ENCODE peak calls at places on chromosomes 5 and 9, in seven cellular contexts. E, N, H, K, G, U and A are unnamed samples.

GRCh38 chr5:127930311-127930710 is 153.3 kb upstream of the SLC12A2 start:
- DNase-seq in H (no peak), G (no peak), N (peak; percentile 69), U (no peak), E (no peak), K (no peak), A (peak; percentile 58)

GRCh38 chr9:120538339-120538738 is 41.6 kb downstream of the CDK5RAP2 start:
- DNase-seq in G (no peak), N (no peak), K (no peak), U (no peak), H (no peak), E (no peak), A (no peak)

GRCh38 chr5:156475831-156476551 is 149.0 kb downstream of the SGCD start:
- DNase-seq in N (no peak), G (no peak), E (peak; percentile 97), H (peak; percentile 49), U (peak; percentile 17), K (no peak), A (peak; percentile 98)

GRCh38 chr9:23447944-23448343 is 378.1 kb downstream of the ELAVL2 start:
- DNase-seq in G (no peak), N (no peak), H (no peak), U (no peak), K (no peak), E (no peak), A (no peak)

GRCh38 chr9:14062449-14063187 is 251.3 kb downstream of the NFIB start:
- DNase-seq in G (no peak), H (no peak), K (no peak), N (peak; percentile 76), E (peak; percentile 57), U (no peak), A (peak; percentile 73)

GRCh38 chr9:104386425-104387069 is 117.5 kb upstream of the OR13F1 start:
- DNase-seq in G (peak; percentile 24), E (peak; percentile 45), U (peak; percentile 55), N (peak; percentile 43), H (peak; percentile 54), K (no peak), A (peak; percentile 65)

GRCh38 chr5:37086466-37087178 is 162.6 kb downstream of the CPLANE1 start:
- DNase-seq in G (no peak), K (no peak), N (peak; percentile 37), E (peak; percentile 73), H (no peak), U (peak; percentile 17), A (peak; percentile 42)

GRCh38 chr9:137742698-137743097 is 123.9 kb downstream of the EHMT1 start:
- DNase-seq in H (no peak), E (no peak), U (peak; percentile 21), G (no peak), K (no peak), N (no peak), A (peak; percentile 19)

DNA sequence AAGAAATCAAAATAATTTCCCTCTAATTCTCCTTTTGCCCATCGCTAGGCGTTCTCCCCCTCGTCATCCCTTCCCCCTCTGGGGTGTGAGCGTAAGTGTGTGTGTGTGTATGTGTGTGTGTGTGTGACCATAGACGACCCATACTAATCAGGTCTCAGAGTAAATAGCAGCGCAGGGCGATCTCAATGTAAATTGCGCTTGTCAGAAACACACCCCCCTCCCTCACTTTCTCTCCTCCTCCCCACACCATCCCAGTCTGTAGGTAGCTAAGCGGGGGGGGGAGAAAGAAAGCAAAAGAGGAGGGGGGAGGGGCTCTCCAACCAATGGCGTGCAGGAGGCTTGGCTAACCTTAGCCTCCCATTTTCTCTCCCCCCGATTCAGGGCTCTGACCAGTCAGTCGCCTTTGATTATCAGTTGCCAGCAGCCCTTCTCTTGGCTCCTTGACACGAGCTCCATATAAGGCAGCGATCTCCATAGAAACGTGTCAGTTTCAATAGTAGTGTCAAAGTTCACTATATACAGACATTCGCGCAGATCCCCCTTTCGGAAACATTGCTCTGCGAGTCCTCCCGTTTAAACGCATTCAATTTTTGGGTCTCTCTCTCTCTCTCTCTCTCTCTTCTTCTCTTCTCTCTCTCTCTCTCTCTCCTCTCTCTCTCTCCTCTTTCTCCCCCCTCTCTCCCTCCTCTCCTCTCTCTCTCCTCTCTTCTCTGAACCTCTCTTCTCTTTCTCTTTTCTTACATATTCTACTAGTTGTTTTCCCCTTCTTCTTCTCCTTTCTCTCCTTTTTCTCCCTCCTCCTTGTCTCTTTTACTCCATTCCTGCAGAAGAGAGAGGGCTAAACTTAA is at the start of gene NR2F1:
- DNase-seq in H (peak; percentile 95), E (peak; percentile 100), K (peak; percentile 61), U (peak; percentile 67), G (peak; percentile 31), N (peak; percentile 98), A (peak; percentile 91)
- TF ChIP-seq EZH2 in H (no peak), E (no peak), K (peak; percentile 57), U (peak; percentile 36), G (no peak), N (no peak), A (no peak)

DNA sequence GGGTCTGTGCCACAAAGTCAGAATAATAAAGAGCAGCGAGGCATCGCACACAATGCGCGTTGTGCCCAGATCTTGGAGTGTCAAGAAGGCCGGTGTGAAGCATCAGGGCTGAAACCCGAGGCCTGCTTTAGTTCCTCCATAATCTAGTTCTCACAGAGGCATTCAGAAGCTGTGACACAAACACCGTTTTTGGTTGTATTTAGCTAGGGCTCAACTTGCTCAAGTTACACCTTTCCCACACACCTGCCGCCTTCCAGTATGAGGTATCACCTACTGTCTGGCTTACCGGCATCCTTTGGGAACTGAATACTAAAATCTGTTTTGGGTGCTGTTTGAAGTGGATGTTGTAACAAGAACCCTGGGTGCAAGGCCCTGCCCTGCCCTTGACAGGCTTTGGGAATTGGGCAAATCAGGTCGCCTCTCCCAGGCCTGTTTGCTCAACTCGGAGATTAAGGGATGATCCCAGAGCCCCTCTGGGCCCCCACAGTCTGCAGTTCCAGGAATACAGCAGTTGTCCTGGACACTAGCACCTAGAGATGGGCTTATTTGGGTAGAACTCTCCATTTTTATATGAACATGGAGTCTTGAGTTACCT is 27.0 kb downstream of the SLC25A25 start:
- DNase-seq in E (no peak), N (no peak), K (no peak), U (no peak), H (no peak), G (no peak), A (no peak)
- H3K79me2 ChIP-seq in E (peaks cover 61% of the 10 kb centered on the region), N (peaks cover 71% of the 10 kb centered on the region), K (peaks cover 32% of the 10 kb centered on the region), U (peaks cover 72% of the 10 kb centered on the region), H (peaks cover 29% of the 10 kb centered on the region), G (peaks cover 100% of the 10 kb centered on the region), A (peaks cover 77% of the 10 kb centered on the region)

GRCh38 chr9:96429710-96430109 is 11.5 kb upstream of the ZNF367 start:
- DNase-seq in E (no peak), U (no peak), G (no peak), N (no peak), H (no peak), K (peak; percentile 7), A (no peak)
- TF ChIP-seq EZH2 in E (no peak), U (no peak), G (no peak), N (no peak), H (no peak), K (no peak), A (no peak)

GRCh38 chr5:102759700-102760099 is 4.6 kb downstream of the PAM start:
- DNase-seq in K (no peak), U (no peak), N (no peak), G (no peak), E (no peak), H (no peak), A (no peak)
- H3K79me2 ChIP-seq in K (peaks cover 41% of the 10 kb centered on the region), U (peaks cover 56% of the 10 kb centered on the region), N (peaks cover 76% of the 10 kb centered on the region), G (peaks cover 24% of the 10 kb centered on the region), E (peaks cover 45% of the 10 kb centered on the region), H (peaks cover 47% of the 10 kb centered on the region), A (peaks cover 90% of the 10 kb centered on the region)

DNA sequence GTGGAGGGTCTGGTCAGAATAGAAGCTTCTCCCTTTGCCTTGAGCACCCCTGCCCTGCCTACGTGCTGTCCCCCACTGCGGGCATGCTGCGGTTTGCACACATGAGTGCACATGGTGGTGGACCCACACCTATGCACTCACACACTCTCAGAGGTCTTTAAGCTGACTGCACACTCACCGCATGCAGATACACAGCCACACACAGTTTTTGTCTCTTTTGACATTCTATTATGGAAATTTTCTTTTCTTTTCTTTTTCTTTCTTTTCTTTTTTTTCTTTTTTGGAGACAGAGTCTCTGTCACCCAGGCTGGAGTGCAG is 585 bp upstream of the ARID3C start:
- DNase-seq in E (no peak), H (no peak), G (no peak), N (no peak), U (no peak), K (no peak), A (no peak)
- TF ChIP-seq EZH2 in E (peak; percentile 72), H (no peak), G (no peak), N (no peak), U (no peak), K (no peak), A (peak; percentile 61)

DNA sequence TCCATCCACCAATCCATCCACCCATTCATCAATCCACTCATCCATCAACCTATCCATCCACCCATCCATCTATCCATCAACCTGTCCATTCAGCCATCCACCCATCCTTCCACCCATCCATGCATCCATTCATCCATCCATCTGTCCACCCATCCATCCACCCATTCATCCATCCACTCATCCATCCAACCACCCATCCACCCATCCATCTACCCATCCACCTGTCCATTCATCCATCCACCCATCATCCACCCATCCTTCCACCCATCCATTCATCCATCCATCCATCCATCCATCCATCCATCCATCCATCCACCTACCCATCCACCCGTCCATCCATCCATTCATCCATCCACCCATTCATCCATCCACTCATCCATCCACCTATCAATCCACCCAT is 195.8 kb downstream of the NXNL2 start:
- DNase-seq in N (no peak), U (no peak), H (no peak), G (no peak), E (no peak), K (no peak), A (no peak)
- H3K79me2 ChIP-seq in N (no peaks in the 10 kb centered on the region), U (no peaks in the 10 kb centered on the region), H (no peaks in the 10 kb centered on the region), G (no peaks in the 10 kb centered on the region), E (no peaks in the 10 kb centered on the region), K (no peaks in the 10 kb centered on the region), A (no peaks in the 10 kb centered on the region)

DNA sequence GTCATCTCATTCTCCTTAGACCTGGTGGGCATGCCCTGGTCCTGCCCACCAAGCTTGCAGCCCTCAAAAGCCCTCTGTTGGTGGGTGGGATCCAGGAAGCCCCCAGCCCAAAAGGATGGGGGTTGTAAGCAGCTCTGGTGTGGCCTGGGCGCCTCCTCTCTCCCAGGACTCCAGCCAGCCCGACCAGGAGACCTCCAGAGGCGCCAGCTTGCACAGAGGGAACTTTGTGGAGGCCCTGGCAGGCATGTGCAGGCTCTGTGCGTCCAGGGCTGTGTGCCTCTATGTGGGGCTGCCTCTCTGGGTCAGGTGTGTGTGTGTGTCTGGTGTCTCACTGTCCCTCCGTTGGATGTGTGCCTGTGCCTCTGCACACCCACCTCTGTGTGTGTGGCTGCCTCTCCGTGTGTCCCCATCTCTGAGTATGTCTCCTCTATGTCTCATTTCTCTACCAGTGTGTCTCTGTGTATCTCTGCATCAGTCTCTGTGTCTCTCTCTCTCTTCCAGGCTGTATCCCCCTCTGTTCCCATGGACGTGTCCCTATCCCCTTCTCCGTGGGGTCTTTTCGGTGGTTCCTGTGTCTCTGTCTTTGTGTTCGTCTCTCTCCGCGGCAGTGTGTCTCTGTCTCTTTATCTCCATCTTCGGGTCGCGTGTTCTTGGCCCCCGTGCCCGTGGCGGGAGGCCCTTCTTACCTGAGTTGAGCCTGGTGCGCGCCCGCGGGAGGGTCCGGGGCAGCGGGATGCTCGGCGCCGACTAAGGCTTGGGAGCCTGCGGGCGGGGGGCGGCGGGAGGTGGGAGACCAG is 501 bp downstream of the ENHO start:
- DNase-seq in U (no peak), H (peak; percentile 19), G (no peak), K (no peak), N (no peak), E (no peak), A (peak; percentile 12)
- TF ChIP-seq EZH2 in U (no peak), H (peak; percentile 46), G (no peak), K (no peak), N (no peak), E (peak; percentile 65), A (peak; percentile 42)